ENCODE peak calls at places on chromosome 1, in seven cellular contexts. C is fibroblast of lung; Y is spleen; Q is CD8-positive, alpha-beta memory T cell; F is thoracic aorta; X is GM12865; O is cardiac muscle cell. G is an unnamed sample.

GRCh38 chr1:223727541-223727940 is 15.2 kb downstream of the CAPN2 start:
- DNase-seq in C (peak; percentile 49), Y (no peak), Q (no peak), F (no peak), X (no peak), O (no peak), G (no peak)

GRCh38 chr1:145995148-145995851 is 1.1 kb downstream of the TXNIP start:
- DNase-seq in C (no peak), Y (no peak), Q (no peak), F (no peak), X (no peak), O (no peak), G (no peak)

GRCh38 chr1:207858271-207858670 is 52.7 kb downstream of the CD34 start:
- DNase-seq in C (no peak), Y (no peak), Q (no peak), F (no peak), X (no peak), O (no peak), G (no peak)

GRCh38 chr1:39391741-39392679 is 99.4 kb upstream of the BMP8A start:
- DNase-seq in C (peak; percentile 81), Y (no peak), Q (no peak), F (no peak), X (peak; percentile 47), O (peak; percentile 52), G (peak; percentile 74)

GRCh38 chr1:27405074-27405473 is 12.7 kb downstream of the GPR3 start:
- DNase-seq in C (peak; percentile 76), Y (no peak), Q (no peak), F (no peak), X (no peak), O (peak; percentile 49), G (no peak)

GRCh38 chr1:151284013-151284577 is 2.0 kb downstream of the ZNF687 start:
- DNase-seq in C (no peak), Y (no peak), Q (no peak), F (no peak), X (no peak), O (no peak), G (no peak)

GRCh38 chr1:32861904-32862698 is 8.6 kb downstream of the FNDC5 start:
- DNase-seq in C (no peak), Y (no peak), Q (no peak), F (no peak), X (no peak), O (no peak), G (no peak)

GRCh38 chr1:69315416-69315815 is 252.3 kb upstream of the LRRC7 start:
- DNase-seq in C (no peak), Y (no peak), Q (no peak), F (no peak), X (no peak), O (no peak), G (no peak)

GRCh38 chr1:204443260-204443619 is 31.6 kb upstream of the PPP1R15B start:
- DNase-seq in C (no peak), Y (peak; percentile 68), Q (no peak), F (no peak), X (no peak), O (no peak), G (peak; percentile 98)

GRCh38 chr1:68331117-68331865 is 99.0 kb upstream of the WLS start:
- DNase-seq in C (peak; percentile 92), Y (no peak), Q (no peak), F (no peak), X (no peak), O (no peak), G (peak; percentile 69)

GRCh38 chr1:215581896-215582295 is 14.8 kb downstream of the KCTD3 start:
- DNase-seq in C (no peak), Y (no peak), Q (no peak), F (no peak), X (no peak), O (no peak), G (no peak)

GRCh38 chr1:40797668-40798010 is 14.1 kb downstream of the KCNQ4 start:
- DNase-seq in C (no peak), Y (no peak), Q (no peak), F (no peak), X (no peak), O (no peak), G (no peak)

GRCh38 chr1:217953922-217954321 is 322.8 kb downstream of the SPATA17 start:
- DNase-seq in C (no peak), Y (no peak), Q (no peak), F (no peak), X (no peak), O (no peak), G (peak; percentile 82)

GRCh38 chr1:168235548-168235885 is 9.7 kb downstream of the SFT2D2 start:
- DNase-seq in C (no peak), Y (no peak), Q (no peak), F (no peak), X (no peak), O (no peak), G (no peak)

GRCh38 chr1:93000291-93000690 is 39.0 kb upstream of the DIPK1A start:
- DNase-seq in C (no peak), Y (no peak), Q (no peak), F (no peak), X (no peak), O (peak; percentile 19), G (no peak)

GRCh38 chr1:201499795-201500669 is 6.9 kb downstream of the CSRP1 start:
- DNase-seq in C (no peak), Y (no peak), Q (no peak), F (no peak), X (no peak), O (no peak), G (no peak)

GRCh38 chr1:201499191-201499590 is 7.7 kb downstream of the CSRP1 start:
- DNase-seq in C (no peak), Y (no peak), Q (no peak), F (no peak), X (no peak), O (no peak), G (no peak)

GRCh38 chr1:201496296-201496690 is 10.6 kb downstream of the CSRP1 start:
- DNase-seq in C (no peak), Y (no peak), Q (no peak), F (no peak), X (no peak), O (no peak), G (no peak)

GRCh38 chr1:201498621-201499020 is 8.3 kb downstream of the CSRP1 start:
- DNase-seq in C (no peak), Y (no peak), Q (no peak), F (no peak), X (no peak), O (no peak), G (no peak)

DNA sequence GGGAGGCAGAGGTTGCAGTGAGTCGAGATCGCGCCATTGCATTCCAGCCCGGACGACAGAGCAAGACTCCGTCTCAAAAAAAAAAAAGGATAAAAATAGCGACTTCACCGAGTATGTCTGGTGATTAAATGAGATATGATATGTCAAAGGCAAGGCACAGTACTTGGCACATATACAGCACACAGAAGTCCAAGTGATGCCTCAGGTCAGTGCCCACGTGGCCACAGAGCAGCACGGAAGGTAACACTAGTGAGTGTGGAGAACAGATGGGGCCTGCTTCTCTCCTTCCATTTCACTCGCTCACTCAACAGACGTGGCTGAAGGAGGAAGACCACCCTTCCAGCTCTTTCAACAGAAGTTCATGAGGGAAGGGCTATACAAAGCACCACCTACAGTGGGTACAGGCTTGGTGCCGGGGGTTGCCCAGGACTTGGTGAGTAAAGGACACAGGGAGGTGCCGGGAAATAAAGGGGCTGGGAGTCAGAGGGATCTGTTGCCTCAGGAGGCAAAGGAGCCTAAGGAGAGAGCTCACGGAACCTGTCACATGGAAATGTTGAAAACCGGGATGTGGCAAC is 8.9 kb downstream of the CSRP1 start:
- DNase-seq in C (no peak), Y (no peak), Q (no peak), F (no peak), X (no peak), O (no peak), G (no peak)
- H3K4me3 ChIP-seq in C (no peak overlapping the region), Y (no peak overlapping the region), Q (no peak overlapping the region), F (no peak overlapping the region), X (no peak overlapping the region), O (no peak overlapping the region), G (no peak overlapping the region)

GRCh38 chr1:55427576-55427975 is 212.4 kb upstream of the USP24 start:
- DNase-seq in C (no peak), Y (no peak), Q (no peak), F (no peak), X (no peak), O (no peak), G (no peak)

GRCh38 chr1:55426619-55427018 is 211.5 kb upstream of the USP24 start:
- DNase-seq in C (peak; percentile 54), Y (no peak), Q (no peak), F (no peak), X (no peak), O (no peak), G (no peak)

GRCh38 chr1:55426156-55426555 is 211.0 kb upstream of the USP24 start:
- DNase-seq in C (no peak), Y (no peak), Q (no peak), F (no peak), X (no peak), O (no peak), G (no peak)

GRCh38 chr1:55428236-55428635 is 213.1 kb upstream of the USP24 start:
- DNase-seq in C (peak; percentile 62), Y (no peak), Q (no peak), F (no peak), X (no peak), O (no peak), G (no peak)

DNA sequence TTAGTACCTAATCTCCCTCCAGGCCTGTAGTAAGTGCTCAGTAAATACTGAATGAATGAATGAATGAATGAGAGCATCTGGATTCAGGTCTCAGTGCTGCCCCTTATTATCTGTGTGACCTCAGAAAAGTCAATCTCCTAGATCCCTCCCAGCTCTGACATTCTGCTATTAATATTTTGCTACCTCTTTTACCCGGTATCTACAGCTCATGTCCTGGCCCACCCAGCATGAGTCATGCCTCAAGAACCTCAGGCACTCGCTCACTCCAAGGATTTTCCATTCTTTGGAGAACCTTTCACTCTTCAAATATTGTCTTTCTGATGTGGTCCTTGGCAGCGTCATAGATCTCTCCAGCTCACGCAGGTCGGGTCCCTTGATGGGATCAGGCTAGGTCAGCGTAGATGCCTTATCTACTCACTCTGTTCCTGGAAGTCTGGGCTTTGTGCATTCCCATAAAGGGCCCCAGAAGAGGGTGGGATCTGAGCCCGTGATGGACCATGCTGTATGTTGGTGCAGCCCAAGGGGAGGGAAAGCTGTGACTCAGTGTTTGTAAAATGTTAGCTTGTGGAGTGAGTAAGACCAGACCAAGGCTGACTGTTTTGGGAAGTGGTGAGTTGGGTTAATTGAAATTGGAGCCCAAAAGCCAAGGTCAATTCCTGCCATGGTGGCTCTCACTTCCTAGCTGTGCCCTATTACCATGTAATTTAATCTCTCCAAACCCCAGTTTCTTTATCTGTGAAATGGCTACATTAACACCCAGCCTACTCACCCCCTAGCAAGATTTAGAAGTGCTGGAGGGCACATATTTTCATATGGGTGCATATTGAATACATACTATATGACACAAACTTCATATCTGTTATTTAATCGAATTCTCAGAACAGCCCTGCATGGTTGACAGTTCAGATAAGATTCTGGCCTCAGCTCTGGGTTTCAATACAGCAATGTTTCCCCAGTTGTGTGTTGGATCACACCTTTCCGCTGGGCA is 214.1 kb upstream of the USP24 start:
- DNase-seq in C (peak; percentile 98), Y (no peak), Q (no peak), F (peak; percentile 88), X (no peak), O (no peak), G (peak; percentile 95)
- H3K4me3 ChIP-seq in C (no peak overlapping the region), Y (no peak overlapping the region), Q (no peak overlapping the region), F (no peak overlapping the region), X (no peak overlapping the region), O (no peak overlapping the region), G (no peak overlapping the region)

GRCh38 chr1:184698969-184699368 is 55.7 kb downstream of the EDEM3 start:
- DNase-seq in C (no peak), Y (no peak), Q (no peak), F (no peak), X (no peak), O (no peak), G (no peak)
- H3K4me3 ChIP-seq in C (no peak overlapping the region), Y (no peak overlapping the region), Q (no peak overlapping the region), F (no peak overlapping the region), X (no peak overlapping the region), O (no peak overlapping the region), G (no peak overlapping the region)

GRCh38 chr1:44784094-44785026 is 3.6 kb downstream of the BEST4 start:
- DNase-seq in C (no peak), Y (peak; percentile 88), Q (peak; percentile 44), F (no peak), X (peak; percentile 48), O (peak; percentile 51), G (peak; percentile 43)
- H3K4me3 ChIP-seq in C (peak overlapping the region; percentile 40), Y (peak overlapping the region; percentile 45), Q (peak overlapping the region; percentile 53), F (peak overlapping the region; percentile 74), X (peak overlapping the region; percentile 64), O (peak overlapping the region; percentile 6), G (no peak overlapping the region)

G was measured in epithelial cell of esophagus.